ENCODE peak calls at places on chromosome 10, in six cellular contexts. J is choroid plexus epithelial cell, B is spleen, U is GM12878, R is AG09319, C is cardiac muscle cell. T is an unnamed sample.

GRCh38 chr10:85648279-85648754 is 718.3 kb downstream of the GRID1 start:
- DNase-seq in J (peak), B (no peak), U (no peak), R (no peak), C (no peak), T (no peak)

GRCh38 chr10:117967149-117967548 is 79.6 kb downstream of the RAB11FIP2 start:
- DNase-seq in J (no peak), B (no peak), U (no peak), R (no peak), C (no peak), T (no peak)

GRCh38 chr10:99694171-99694570 is 34.9 kb downstream of the ENTPD7 start:
- DNase-seq in J (peak), B (no peak), U (no peak), R (peak), C (peak), T (no peak)

GRCh38 chr10:65358565-65358964 is 1567.3 kb upstream of the LRRTM3 start:
- DNase-seq in J (peak), B (no peak), U (no peak), R (no peak), C (peak), T (no peak)

GRCh38 chr10:89337493-89337892 is 9.7 kb downstream of the IFIT3 start:
- DNase-seq in J (peak), B (no peak), U (peak), R (no peak), C (peak), T (no peak)

GRCh38 chr10:114520453-114520852 is 116.2 kb upstream of the AFAP1L2 start:
- DNase-seq in J (peak), B (no peak), U (no peak), R (peak), C (peak), T (no peak)

GRCh38 chr10:127877116-127877515 is 15.6 kb downstream of the CLRN3 start:
- DNase-seq in J (no peak), B (no peak), U (no peak), R (no peak), C (no peak), T (no peak)

GRCh38 chr10:87544750-87545149 is 40.1 kb downstream of the MINPP1 start:
- DNase-seq in J (peak), B (no peak), U (no peak), R (no peak), C (peak), T (no peak)

GRCh38 chr10:96740579-96741281 is 20.4 kb upstream of the PIK3AP1 start:
- DNase-seq in J (peak), B (peak), U (no peak), R (no peak), C (peak), T (no peak)

GRCh38 chr10:121661451-121661851 is 63.2 kb upstream of the FGFR2 start:
- DNase-seq in J (no peak), B (no peak), U (no peak), R (no peak), C (no peak), T (no peak)

GRCh38 chr10:125037145-125037544 is 95.2 kb downstream of the ZRANB1 start:
- DNase-seq in J (peak), B (no peak), U (no peak), R (no peak), C (peak), T (no peak)

GRCh38 chr10:132138133-132138532 is 48.6 kb upstream of the DPYSL4 start:
- DNase-seq in J (no peak), B (peak), U (no peak), R (no peak), C (no peak), T (no peak)

GRCh38 chr10:69876286-69876685 is 74.6 kb downstream of the COL13A1 start:
- DNase-seq in J (no peak), B (no peak), U (no peak), R (no peak), C (no peak), T (no peak)

GRCh38 chr10:128268015-128268722 is 141.9 kb upstream of the MKI67 start:
- DNase-seq in J (peak), B (no peak), U (no peak), R (no peak), C (peak), T (peak)

GRCh38 chr10:88108115-88108610 is 244.7 kb downstream of the PTEN start:
- DNase-seq in J (no peak), B (no peak), U (peak), R (no peak), C (no peak), T (no peak)

GRCh38 chr10:483266-483665 is 206.2 kb downstream of the DIP2C start:
- DNase-seq in J (no peak), B (no peak), U (no peak), R (no peak), C (no peak), T (no peak)

GRCh38 chr10:116974442-116975005 is 30.5 kb downstream of the SHTN1 start:
- DNase-seq in J (peak), B (no peak), U (no peak), R (peak), C (peak), T (no peak)

GRCh38 chr10:103090911-103091310 is 102.2 kb downstream of the NT5C2 start:
- DNase-seq in J (no peak), B (no peak), U (no peak), R (no peak), C (no peak), T (no peak)

GRCh38 chr10:29357962-29358635 is 69.2 kb downstream of the LYZL1 start:
- DNase-seq in J (no peak), B (no peak), U (no peak), R (no peak), C (peak), T (no peak)

GRCh38 chr10:110013615-110014293 is 6.0 kb downstream of the ADD3 start:
- DNase-seq in J (no peak), B (no peak), U (no peak), R (no peak), C (no peak), T (no peak)

GRCh38 chr10:110337906-110338305 is 33.2 kb upstream of the SMNDC1 start:
- DNase-seq in J (no peak), B (no peak), U (no peak), R (no peak), C (peak), T (no peak)

GRCh38 chr10:70679498-70679897 is 7.2 kb downstream of the ADAMTS14 start:
- DNase-seq in J (no peak), B (no peak), U (no peak), R (peak), C (peak), T (no peak)

GRCh38 chr10:75773813-75774547 is 342.6 kb downstream of the LRMDA start:
- DNase-seq in J (no peak), B (no peak), U (no peak), R (no peak), C (no peak), T (no peak)

GRCh38 chr10:92207061-92207460 is 83.8 kb downstream of the CPEB3 start:
- DNase-seq in J (no peak), B (no peak), U (no peak), R (no peak), C (no peak), T (no peak)

GRCh38 chr10:3811331-3811870 is 26.4 kb upstream of the KLF6 start:
- DNase-seq in J (peak), B (no peak), U (peak), R (no peak), C (peak), T (peak)

GRCh38 chr10:86867149-86867548 is 90.3 kb downstream of the MMRN2 start:
- DNase-seq in J (no peak), B (no peak), U (no peak), R (no peak), C (no peak), T (no peak)

GRCh38 chr10:73554729-73555128 is 36.4 kb downstream of the USP54 start:
- DNase-seq in J (no peak), B (no peak), U (no peak), R (no peak), C (no peak), T (no peak)

GRCh38 chr10:92238586-92239098 is 52.2 kb downstream of the CPEB3 start:
- DNase-seq in J (peak), B (no peak), U (no peak), R (no peak), C (peak), T (no peak)

GRCh38 chr10:75431180-75432111 is at the start of gene LRMDA:
- DNase-seq in J (peak), B (peak), U (no peak), R (no peak), C (peak), T (no peak)

GRCh38 chr10:97607076-97607635 is 17.6 kb downstream of the C10orf62 start:
- DNase-seq in J (no peak), B (no peak), U (no peak), R (no peak), C (no peak), T (no peak)

GRCh38 chr10:119872610-119872859 is at the start of gene MCMBP:
- DNase-seq in J (no peak), B (no peak), U (no peak), R (no peak), C (no peak), T (no peak)

GRCh38 chr10:103676058-103676785 is 179.2 kb downstream of the SH3PXD2A start:
- DNase-seq in J (peak), B (no peak), U (no peak), R (no peak), C (peak), T (no peak)

GRCh38 chr10:92366412-92367021 is 75.5 kb downstream of the MARCHF5 start:
- DNase-seq in J (no peak), B (no peak), U (no peak), R (no peak), C (no peak), T (no peak)

DNA sequence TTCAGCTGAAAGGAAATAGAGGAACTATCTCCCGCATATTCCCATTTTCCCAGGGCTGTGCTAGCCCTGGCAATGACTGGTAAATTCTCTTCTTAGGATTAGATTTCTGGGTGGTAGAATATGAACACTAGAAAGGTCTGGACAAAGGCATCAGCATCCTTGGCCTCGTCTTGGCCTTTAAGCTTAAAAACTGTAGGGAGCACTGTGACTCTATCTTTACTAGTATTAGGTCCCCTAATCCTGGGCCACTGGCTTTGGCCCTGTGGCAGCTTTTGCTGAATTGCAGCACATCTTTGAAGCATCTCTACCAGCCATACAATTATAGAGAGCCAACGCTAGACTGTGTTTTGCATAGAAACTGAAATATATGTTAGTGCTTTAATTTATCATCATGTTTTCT is 41.5 kb upstream of the EBLN1 start:
- DNase-seq in J (peak), B (no peak), U (no peak), R (no peak), C (peak), T (no peak)
- TF ChIP-seq CTCF in J (peak), B (no peak), U (peak), R (no peak), C (peak), T (peak)

DNA sequence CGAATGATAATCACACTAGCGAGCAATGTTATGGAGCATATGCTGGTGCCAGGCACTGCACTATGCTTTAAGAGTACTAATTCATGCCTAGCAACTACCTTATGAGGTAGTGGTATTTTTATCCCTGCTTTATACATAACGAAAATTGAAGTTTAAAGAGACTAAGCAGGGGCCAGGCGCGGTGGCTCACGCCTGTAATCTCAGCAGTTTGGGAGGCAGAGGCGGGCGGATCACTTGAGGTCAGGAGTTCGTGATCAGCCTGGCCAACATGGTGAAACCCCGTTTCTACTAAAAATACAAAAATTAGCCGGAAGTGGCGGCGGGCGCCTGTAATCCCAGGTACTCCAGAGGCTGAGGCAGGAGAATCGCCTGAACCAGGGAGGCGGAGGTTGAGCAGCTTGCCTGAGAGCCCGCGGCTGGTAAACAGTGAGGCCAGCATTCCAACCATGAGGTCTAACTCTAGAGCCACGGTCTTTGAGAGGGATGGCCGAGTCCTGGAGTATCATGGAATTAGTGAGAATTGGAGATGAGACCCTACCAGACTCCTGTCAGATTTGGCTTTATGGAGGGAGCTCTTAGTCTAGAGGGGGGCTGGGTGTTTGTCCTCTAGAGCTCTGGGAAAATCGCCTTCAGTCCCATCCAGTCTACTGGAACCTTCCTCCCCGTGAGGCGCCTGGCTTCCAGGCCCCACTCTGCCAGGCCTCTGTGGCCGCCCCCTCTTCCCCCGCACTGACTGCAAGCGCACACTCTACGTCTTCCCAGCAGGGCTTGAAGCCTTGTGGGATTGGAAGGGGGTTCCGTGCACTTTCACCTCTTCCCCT is 11.6 kb downstream of the TLX1 start:
- DNase-seq in J (no peak), B (no peak), U (no peak), R (no peak), C (no peak), T (no peak)
- TF ChIP-seq CTCF in J (no peak), B (no peak), U (no peak), R (no peak), C (no peak), T (no peak)

GRCh38 chr10:78518224-78518623 is 484.6 kb downstream of the RPS24 start:
- DNase-seq in J (no peak), B (no peak), U (no peak), R (no peak), C (no peak), T (no peak)

GRCh38 chr10:78524342-78524741 is 490.7 kb downstream of the RPS24 start:
- DNase-seq in J (no peak), B (no peak), U (no peak), R (no peak), C (no peak), T (no peak)

GRCh38 chr10:78524941-78525340 is 491.3 kb downstream of the RPS24 start:
- DNase-seq in J (no peak), B (no peak), U (no peak), R (no peak), C (no peak), T (no peak)

GRCh38 chr10:78523453-78523852 is 489.8 kb downstream of the RPS24 start:
- DNase-seq in J (no peak), B (no peak), U (no peak), R (no peak), C (no peak), T (no peak)

GRCh38 chr10:78520737-78521430 is 487.2 kb downstream of the RPS24 start:
- DNase-seq in J (peak), B (no peak), U (no peak), R (no peak), C (peak), T (no peak)
- TF ChIP-seq CTCF in J (peak), B (no peak), U (no peak), R (peak), C (peak), T (no peak)

DNA sequence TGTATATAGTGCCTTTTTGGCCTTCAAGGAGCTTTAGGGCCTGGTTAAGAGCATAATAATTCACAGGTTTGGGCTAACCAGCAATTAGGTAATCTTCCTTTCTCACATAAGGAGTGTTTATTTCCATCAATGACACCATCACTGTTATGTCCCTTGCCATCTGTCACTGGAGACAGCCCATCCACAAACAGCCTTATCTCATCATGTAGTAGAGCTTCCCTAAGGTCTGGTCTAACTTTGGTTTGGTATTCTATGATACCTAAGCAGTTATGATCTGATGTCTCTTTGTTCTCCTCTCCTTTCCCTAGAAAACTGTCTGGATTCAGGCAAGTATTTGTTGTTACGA is 26.4 kb downstream of the MAPK8 start:
- DNase-seq in J (no peak), B (no peak), U (no peak), R (no peak), C (no peak), T (no peak)
- TF ChIP-seq CTCF in J (no peak), B (no peak), U (no peak), R (no peak), C (no peak), T (no peak)